ENCODE peak calls at places on chromosomes 3 and 15, in six cellular contexts. T, A, F, P, D and S are unnamed samples.

GRCh38 chr3:105868450-105868744 is 415 bp downstream of the CBLB start:
- DNase-seq in T (peak; percentile 65), A (peak; percentile 83), F (peak; percentile 62), P (peak; percentile 55), D (peak; percentile 54), S (no peak)

GRCh38 chr3:105538483-105538882 is 171.8 kb downstream of the ALCAM start:
- DNase-seq in T (no peak), A (no peak), F (no peak), P (no peak), D (no peak), S (no peak)

GRCh38 chr15:53644681-53645080 is 114.8 kb downstream of the WDR72 start:
- DNase-seq in T (no peak), A (no peak), F (no peak), P (no peak), D (no peak), S (no peak)

GRCh38 chr3:100880072-100880471 is 113.1 kb downstream of the ABI3BP start:
- DNase-seq in T (no peak), A (peak; percentile 10), F (no peak), P (no peak), D (no peak), S (no peak)

GRCh38 chr3:48656061-48656840 is 6.4 kb downstream of the CELSR3 start:
- DNase-seq in T (peak; percentile 86), A (peak; percentile 95), F (peak; percentile 54), P (peak; percentile 88), D (no peak), S (no peak)

GRCh38 chr15:54149115-54149531 is 170.9 kb downstream of the UNC13C start:
- DNase-seq in T (no peak), A (no peak), F (no peak), P (no peak), D (no peak), S (no peak)

GRCh38 chr3:174784206-174784934 is 74.8 kb upstream of the NAALADL2 start:
- DNase-seq in T (no peak), A (no peak), F (peak; percentile 59), P (no peak), D (no peak), S (no peak)

GRCh38 chr3:72340056-72340455 is 508.2 kb downstream of the SHQ1 start:
- DNase-seq in T (no peak), A (no peak), F (no peak), P (no peak), D (no peak), S (no peak)

GRCh38 chr15:29270976-29271375 is 1.4 kb upstream of the NSMCE3 start:
- DNase-seq in T (no peak), A (no peak), F (peak; percentile 13), P (no peak), D (no peak), S (no peak)

GRCh38 chr15:51184637-51185036 is 89.9 kb upstream of the TNFAIP8L3 start:
- DNase-seq in T (no peak), A (no peak), F (no peak), P (no peak), D (no peak), S (no peak)

GRCh38 chr3:37400355-37400754 is 226.0 kb upstream of the LRRFIP2 start:
- DNase-seq in T (no peak), A (no peak), F (no peak), P (no peak), D (no peak), S (no peak)

GRCh38 chr3:100455841-100456550 is 36.4 kb upstream of the TMEM45A start:
- DNase-seq in T (no peak), A (no peak), F (no peak), P (no peak), D (no peak), S (no peak)

GRCh38 chr15:40409366-40409765 is 3.8 kb downstream of the IVD start:
- DNase-seq in T (no peak), A (no peak), F (no peak), P (no peak), D (no peak), S (no peak)

GRCh38 chr3:67291287-67292252 is 293.5 kb downstream of the KBTBD8 start:
- DNase-seq in T (no peak), A (no peak), F (no peak), P (no peak), D (no peak), S (no peak)

GRCh38 chr15:52076889-52077781 is 35.4 kb downstream of the BCL2L10 start:
- DNase-seq in T (no peak), A (no peak), F (peak; percentile 75), P (no peak), D (peak; percentile 64), S (no peak)

GRCh38 chr15:82846621-82847020 is 37.2 kb downstream of the WHAMM start:
- DNase-seq in T (no peak), A (no peak), F (no peak), P (no peak), D (no peak), S (no peak)

GRCh38 chr3:13242364-13242737 is 169.1 kb upstream of the IQSEC1 start:
- DNase-seq in T (no peak), A (no peak), F (no peak), P (no peak), D (no peak), S (no peak)

GRCh38 chr15:63985221-63986184 is 60.8 kb downstream of the DAPK2 start:
- DNase-seq in T (no peak), A (no peak), F (no peak), P (peak; percentile 73), D (no peak), S (no peak)

GRCh38 chr3:9078561-9079240 is 115.4 kb upstream of the RAD18 start:
- DNase-seq in T (no peak), A (peak; percentile 57), F (no peak), P (no peak), D (no peak), S (no peak)

GRCh38 chr3:121362035-121362734 is 183.6 kb downstream of the POLQ start:
- DNase-seq in T (no peak), A (no peak), F (no peak), P (no peak), D (no peak), S (no peak)

GRCh38 chr15:58870451-58870850 is 63.0 kb downstream of the SLTM start:
- DNase-seq in T (no peak), A (no peak), F (no peak), P (no peak), D (no peak), S (no peak)

GRCh38 chr15:100920516-100921135 is 1.5 kb downstream of the LRRK1 start:
- DNase-seq in T (no peak), A (peak; percentile 21), F (no peak), P (no peak), D (no peak), S (no peak)

GRCh38 chr3:14252321-14253021 is 73.9 kb downstream of the LSM3 start:
- DNase-seq in T (no peak), A (no peak), F (peak; percentile 83), P (no peak), D (peak; percentile 93), S (no peak)

GRCh38 chr15:58065445-58066041 is at the start of gene ALDH1A2:
- DNase-seq in T (peak; percentile 38), A (peak; percentile 71), F (no peak), P (peak; percentile 81), D (no peak), S (no peak)

GRCh38 chr3:134453631-134454030 is 32.2 kb downstream of the ANAPC13 start:
- DNase-seq in T (peak; percentile 52), A (peak; percentile 41), F (no peak), P (no peak), D (no peak), S (peak; percentile 66)

GRCh38 chr15:42184313-42184712 is 23.8 kb downstream of the VPS39 start:
- DNase-seq in T (no peak), A (no peak), F (no peak), P (no peak), D (no peak), S (no peak)
- H3K4me1 ChIP-seq in T (no peaks in the 10 kb centered on the region), A (no peaks in the 10 kb centered on the region), F (no peaks in the 10 kb centered on the region), P (peaks cover 5% of the 10 kb centered on the region), D (no peaks in the 10 kb centered on the region), S (no peaks in the 10 kb centered on the region)

DNA sequence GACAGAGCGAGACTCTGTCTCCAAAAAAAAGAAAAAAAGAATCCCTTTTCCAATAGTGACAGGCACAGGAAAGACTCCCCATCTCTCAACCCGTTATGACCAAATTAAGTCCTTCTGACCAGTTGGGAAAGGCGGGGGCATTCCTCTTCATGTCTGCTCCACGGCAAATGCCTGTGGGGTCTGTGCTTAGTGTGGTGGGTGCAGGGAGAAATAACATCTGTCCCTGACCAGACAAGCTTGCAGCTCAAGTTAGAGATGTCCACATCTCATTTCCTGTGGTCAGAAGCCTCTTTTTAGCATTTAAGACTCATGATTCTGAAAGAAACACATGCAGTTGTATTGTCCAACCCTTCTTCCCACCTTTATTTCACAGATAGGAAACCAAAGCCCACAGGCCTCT is 16.2 kb downstream of the PLA1A start:
- DNase-seq in T (no peak), A (no peak), F (no peak), P (no peak), D (no peak), S (no peak)
- H3K36me3 ChIP-seq in T (no peaks in the 10 kb centered on the region), A (no peaks in the 10 kb centered on the region), F (no peaks in the 10 kb centered on the region), P (no peaks in the 10 kb centered on the region), D (no peaks in the 10 kb centered on the region), S (no peaks in the 10 kb centered on the region)

DNA sequence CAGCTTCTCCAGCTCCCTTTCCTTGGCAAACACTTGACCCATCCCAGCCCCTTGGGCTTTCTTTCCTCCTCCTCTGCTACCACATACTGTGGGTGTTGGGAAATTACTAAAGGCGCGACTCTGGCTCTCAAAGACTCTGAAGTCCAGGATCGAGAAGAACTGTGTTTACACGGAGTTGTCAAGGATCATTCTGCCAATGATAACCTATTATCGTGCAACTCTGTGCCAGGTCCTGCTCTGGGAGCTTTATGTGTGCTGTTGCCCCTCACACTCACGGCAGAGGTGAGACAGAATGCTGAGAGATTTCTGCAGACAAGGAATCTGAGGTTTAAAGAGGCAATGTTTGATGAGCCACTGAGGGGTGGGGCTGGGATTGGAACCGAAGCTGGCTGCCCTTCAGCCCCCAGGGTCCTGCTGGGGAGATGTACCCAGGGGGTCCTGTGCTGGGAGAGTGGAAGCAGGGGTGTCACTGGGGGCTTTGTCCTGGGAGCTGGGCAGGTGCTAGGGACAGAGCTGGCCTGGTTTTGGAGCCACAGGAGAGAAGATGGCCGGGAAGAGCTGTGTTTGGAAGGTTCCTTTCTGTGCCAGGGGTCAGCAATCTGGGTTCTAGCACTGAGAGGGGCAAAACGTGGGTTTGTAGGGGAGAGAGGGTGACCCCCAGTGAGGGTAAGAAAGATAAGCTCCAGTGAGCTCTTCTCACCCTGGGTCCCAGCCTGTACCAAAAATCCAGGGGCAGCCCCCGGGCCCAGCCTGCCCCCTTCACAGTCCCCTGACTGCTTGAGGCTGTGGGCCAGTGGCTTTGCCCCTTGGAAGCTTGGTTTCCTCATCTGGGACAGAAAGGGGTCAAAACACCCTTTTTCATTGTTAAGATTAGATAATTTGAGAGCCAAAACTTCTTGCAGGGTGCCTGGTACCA is 69.4 kb downstream of the SMAD3 start:
- DNase-seq in T (no peak), A (no peak), F (no peak), P (no peak), D (no peak), S (no peak)
- H3K4me1 ChIP-seq in T (no peaks in the 10 kb centered on the region), A (peaks cover 55% of the 10 kb centered on the region), F (peaks cover 86% of the 10 kb centered on the region), P (peaks cover 39% of the 10 kb centered on the region), D (peaks cover 79% of the 10 kb centered on the region), S (peaks cover 8% of the 10 kb centered on the region)

GRCh38 chr3:43490640-43491185 is 131.1 kb downstream of the ANO10 start:
- DNase-seq in T (no peak), A (no peak), F (no peak), P (no peak), D (no peak), S (no peak)

GRCh38 chr3:43481325-43481860 is 140.4 kb downstream of the ANO10 start:
- DNase-seq in T (peak; percentile 70), A (no peak), F (no peak), P (no peak), D (no peak), S (peak; percentile 27)

GRCh38 chr3:43489918-43490317 is 131.9 kb downstream of the ANO10 start:
- DNase-seq in T (no peak), A (no peak), F (no peak), P (no peak), D (no peak), S (no peak)

GRCh38 chr3:43484926-43485488 is 136.8 kb downstream of the ANO10 start:
- DNase-seq in T (no peak), A (no peak), F (no peak), P (no peak), D (no peak), S (no peak)
- H3K36me3 ChIP-seq in T (no peaks in the 10 kb centered on the region), A (no peaks in the 10 kb centered on the region), F (no peaks in the 10 kb centered on the region), P (no peaks in the 10 kb centered on the region), D (no peaks in the 10 kb centered on the region), S (no peaks in the 10 kb centered on the region)